ENCODE peak calls at places on chromosome 19, in ten cellular contexts. One of them, this sample, is unnamed. For H3K4me1, the result is how much of the 10 kb centered on the place peaks cover.

GRCh38 chr19:30757836-30758617 is 385.8 kb downstream of the ZNF536 start:
- DNase-seq in body of pancreas: no peak
- DNase-seq in PC-9: no peak
- DNase-seq in transverse colon: no peak
- DNase-seq in Peyer's patch: no peak
- DNase-seq in right cardiac atrium: no peak
- DNase-seq in mesendoderm: no peak
- DNase-seq in hepatocyte: no peak
- DNase-seq in iPS DF 6.9: no peak
- DNase-seq in thoracic aorta: no peak
- DNase-seq in this sample: no peak

GRCh38 chr19:28307460-28307859 is 905.5 kb downstream of the UQCRFS1 start:
- DNase-seq in body of pancreas: no peak
- DNase-seq in PC-9: no peak
- DNase-seq in transverse colon: no peak
- DNase-seq in Peyer's patch: no peak
- DNase-seq in right cardiac atrium: no peak
- DNase-seq in mesendoderm: no peak
- DNase-seq in hepatocyte: no peak
- DNase-seq in iPS DF 6.9: no peak
- DNase-seq in thoracic aorta: no peak
- DNase-seq in this sample: no peak

GRCh38 chr19:23203841-23204344 is 46.3 kb downstream of the ZNF724 start:
- DNase-seq in body of pancreas: no peak
- DNase-seq in PC-9: no peak
- DNase-seq in transverse colon: no peak
- DNase-seq in Peyer's patch: no peak
- DNase-seq in right cardiac atrium: peak
- DNase-seq in mesendoderm: no peak
- DNase-seq in hepatocyte: no peak
- DNase-seq in iPS DF 6.9: no peak
- DNase-seq in thoracic aorta: no peak
- DNase-seq in this sample: no peak

GRCh38 chr19:19635313-19635702 is 7.3 kb upstream of the LPAR2 start:
- DNase-seq in body of pancreas: no peak
- DNase-seq in PC-9: no peak
- DNase-seq in transverse colon: no peak
- DNase-seq in Peyer's patch: no peak
- DNase-seq in right cardiac atrium: no peak
- DNase-seq in mesendoderm: no peak
- DNase-seq in hepatocyte: no peak
- DNase-seq in iPS DF 6.9: no peak
- DNase-seq in thoracic aorta: no peak
- DNase-seq in this sample: no peak

GRCh38 chr19:1942078-1942933 is 1.3 kb downstream of the CSNK1G2 start:
- DNase-seq in body of pancreas: peak
- DNase-seq in PC-9: peak
- DNase-seq in transverse colon: peak
- DNase-seq in Peyer's patch: peak
- DNase-seq in right cardiac atrium: peak
- DNase-seq in mesendoderm: peak
- DNase-seq in hepatocyte: peak
- DNase-seq in iPS DF 6.9: no peak
- DNase-seq in thoracic aorta: no peak
- DNase-seq in this sample: peak

GRCh38 chr19:2307518-2308012 is 389 bp downstream of the LINGO3 start:
- DNase-seq in body of pancreas: no peak
- DNase-seq in PC-9: no peak
- DNase-seq in transverse colon: no peak
- DNase-seq in Peyer's patch: no peak
- DNase-seq in right cardiac atrium: no peak
- DNase-seq in mesendoderm: no peak
- DNase-seq in hepatocyte: no peak
- DNase-seq in iPS DF 6.9: no peak
- DNase-seq in thoracic aorta: no peak
- DNase-seq in this sample: no peak

GRCh38 chr19:1882089-1882785 is 3.1 kb downstream of the ABHD17A start:
- DNase-seq in body of pancreas: no peak
- DNase-seq in PC-9: no peak
- DNase-seq in transverse colon: peak
- DNase-seq in Peyer's patch: peak
- DNase-seq in right cardiac atrium: no peak
- DNase-seq in mesendoderm: no peak
- DNase-seq in hepatocyte: no peak
- DNase-seq in iPS DF 6.9: no peak
- DNase-seq in thoracic aorta: no peak
- DNase-seq in this sample: peak

GRCh38 chr19:4709440-4710280 is 14.0 kb downstream of the DPP9 start:
- DNase-seq in body of pancreas: peak
- DNase-seq in PC-9: no peak
- DNase-seq in transverse colon: no peak
- DNase-seq in Peyer's patch: no peak
- DNase-seq in right cardiac atrium: peak
- DNase-seq in mesendoderm: no peak
- DNase-seq in hepatocyte: no peak
- DNase-seq in iPS DF 6.9: no peak
- DNase-seq in thoracic aorta: no peak
- DNase-seq in this sample: no peak

GRCh38 chr19:28468701-28469459 is 744.1 kb downstream of the UQCRFS1 start:
- DNase-seq in body of pancreas: peak
- DNase-seq in PC-9: no peak
- DNase-seq in transverse colon: peak
- DNase-seq in Peyer's patch: peak
- DNase-seq in right cardiac atrium: no peak
- DNase-seq in mesendoderm: peak
- DNase-seq in hepatocyte: peak
- DNase-seq in iPS DF 6.9: no peak
- DNase-seq in thoracic aorta: no peak
- DNase-seq in this sample: peak

GRCh38 chr19:18961767-18962423 is 20.9 kb upstream of the HOMER3 start:
- DNase-seq in body of pancreas: no peak
- DNase-seq in PC-9: no peak
- DNase-seq in transverse colon: no peak
- DNase-seq in Peyer's patch: no peak
- DNase-seq in right cardiac atrium: no peak
- DNase-seq in mesendoderm: peak
- DNase-seq in hepatocyte: peak
- DNase-seq in iPS DF 6.9: peak
- DNase-seq in thoracic aorta: no peak
- DNase-seq in this sample: no peak

GRCh38 chr19:12796146-12797071 is 5.1 kb downstream of the JUNB start:
- DNase-seq in body of pancreas: peak
- DNase-seq in PC-9: peak
- DNase-seq in transverse colon: peak
- DNase-seq in Peyer's patch: peak
- DNase-seq in right cardiac atrium: peak
- DNase-seq in mesendoderm: peak
- DNase-seq in hepatocyte: peak
- DNase-seq in iPS DF 6.9: peak
- DNase-seq in thoracic aorta: no peak
- DNase-seq in this sample: peak

GRCh38 chr19:51158474-51159129 is 16.5 kb downstream of the SIGLEC7 start:
- DNase-seq in body of pancreas: peak
- DNase-seq in PC-9: peak
- DNase-seq in transverse colon: peak
- DNase-seq in Peyer's patch: peak
- DNase-seq in right cardiac atrium: peak
- DNase-seq in mesendoderm: peak
- DNase-seq in hepatocyte: peak
- DNase-seq in iPS DF 6.9: peak
- DNase-seq in thoracic aorta: no peak
- DNase-seq in this sample: peak

GRCh38 chr19:55641376-55642152 is 762 bp downstream of the ZNF580 start:
- DNase-seq in body of pancreas: no peak
- DNase-seq in PC-9: no peak
- DNase-seq in transverse colon: no peak
- DNase-seq in Peyer's patch: no peak
- DNase-seq in right cardiac atrium: no peak
- DNase-seq in mesendoderm: peak
- DNase-seq in hepatocyte: no peak
- DNase-seq in iPS DF 6.9: no peak
- DNase-seq in thoracic aorta: no peak
- DNase-seq in this sample: no peak

GRCh38 chr19:46470376-46470775 is 987 bp downstream of the PNMA8A start:
- DNase-seq in body of pancreas: no peak
- DNase-seq in PC-9: no peak
- DNase-seq in transverse colon: no peak
- DNase-seq in Peyer's patch: no peak
- DNase-seq in right cardiac atrium: no peak
- DNase-seq in mesendoderm: no peak
- DNase-seq in hepatocyte: no peak
- DNase-seq in iPS DF 6.9: no peak
- DNase-seq in thoracic aorta: no peak
- DNase-seq in this sample: no peak
- H3K27ac ChIP-seq in body of pancreas: no peak
- H3K27ac ChIP-seq in PC-9: no peak
- H3K27ac ChIP-seq in transverse colon: no peak
- H3K27ac ChIP-seq in Peyer's patch: no peak
- H3K27ac ChIP-seq in right cardiac atrium: no peak
- H3K27ac ChIP-seq in mesendoderm: no peak
- H3K27ac ChIP-seq in hepatocyte: no peak
- H3K27ac ChIP-seq in iPS DF 6.9: no peak
- H3K27ac ChIP-seq in thoracic aorta: peak
- H3K27ac ChIP-seq in this sample: no peak

GRCh38 chr19:413756-414420 is 4.9 kb upstream of the C2CD4C start:
- DNase-seq in body of pancreas: no peak
- DNase-seq in PC-9: no peak
- DNase-seq in transverse colon: no peak
- DNase-seq in Peyer's patch: no peak
- DNase-seq in right cardiac atrium: no peak
- DNase-seq in mesendoderm: no peak
- DNase-seq in hepatocyte: no peak
- DNase-seq in iPS DF 6.9: no peak
- DNase-seq in thoracic aorta: no peak
- DNase-seq in this sample: no peak
- H3K4me1 ChIP-seq in body of pancreas: under half
- H3K4me1 ChIP-seq in PC-9: under half
- H3K4me1 ChIP-seq in transverse colon: under half
- H3K4me1 ChIP-seq in Peyer's patch: under half
- H3K4me1 ChIP-seq in right cardiac atrium: under half
- H3K4me1 ChIP-seq in mesendoderm: under half
- H3K4me1 ChIP-seq in hepatocyte: under half
- H3K4me1 ChIP-seq in iPS DF 6.9: under half
- H3K4me1 ChIP-seq in thoracic aorta: under half
- H3K4me1 ChIP-seq in this sample: under half

DNA sequence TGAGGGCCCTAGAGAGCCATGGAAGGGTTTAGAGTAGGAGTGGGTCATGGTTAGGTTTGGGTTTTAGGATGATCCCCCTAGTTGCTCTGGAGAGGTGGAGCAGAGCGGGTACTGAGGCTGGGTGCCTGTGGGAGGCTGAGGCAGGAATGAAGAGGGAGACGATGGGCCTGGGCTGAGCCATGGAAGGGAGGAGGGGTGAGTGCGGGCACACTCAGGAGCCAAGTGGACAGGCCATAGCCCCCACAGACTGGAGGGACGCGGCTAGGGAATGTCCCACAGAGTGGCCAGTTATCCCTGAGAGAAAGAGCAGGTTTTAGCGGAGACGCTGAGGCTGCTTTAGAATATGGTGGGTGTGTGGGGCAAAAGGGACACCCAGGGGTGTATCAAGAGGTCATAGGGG is 6.0 kb upstream of the CATSPERG start:
- DNase-seq in body of pancreas: no peak
- DNase-seq in PC-9: no peak
- DNase-seq in transverse colon: no peak
- DNase-seq in Peyer's patch: no peak
- DNase-seq in right cardiac atrium: no peak
- DNase-seq in mesendoderm: no peak
- DNase-seq in hepatocyte: no peak
- DNase-seq in iPS DF 6.9: no peak
- DNase-seq in thoracic aorta: no peak
- DNase-seq in this sample: no peak
- H3K4me3 ChIP-seq in body of pancreas: no peak
- H3K4me3 ChIP-seq in PC-9: no peak
- H3K4me3 ChIP-seq in transverse colon: no peak
- H3K4me3 ChIP-seq in Peyer's patch: no peak
- H3K4me3 ChIP-seq in right cardiac atrium: no peak
- H3K4me3 ChIP-seq in mesendoderm: no peak
- H3K4me3 ChIP-seq in hepatocyte: no peak
- H3K4me3 ChIP-seq in iPS DF 6.9: no peak
- H3K4me3 ChIP-seq in thoracic aorta: no peak
- H3K4me3 ChIP-seq in this sample: no peak

GRCh38 chr19:44690131-44690440 is 8.9 kb upstream of the CEACAM16 start:
- DNase-seq in body of pancreas: no peak
- DNase-seq in PC-9: no peak
- DNase-seq in transverse colon: no peak
- DNase-seq in Peyer's patch: no peak
- DNase-seq in right cardiac atrium: no peak
- DNase-seq in mesendoderm: no peak
- DNase-seq in hepatocyte: no peak
- DNase-seq in iPS DF 6.9: no peak
- DNase-seq in thoracic aorta: no peak
- DNase-seq in this sample: no peak

GRCh38 chr19:44687898-44688297 is 11.1 kb upstream of the CEACAM16 start:
- DNase-seq in body of pancreas: no peak
- DNase-seq in PC-9: no peak
- DNase-seq in transverse colon: no peak
- DNase-seq in Peyer's patch: no peak
- DNase-seq in right cardiac atrium: no peak
- DNase-seq in mesendoderm: no peak
- DNase-seq in hepatocyte: no peak
- DNase-seq in iPS DF 6.9: no peak
- DNase-seq in thoracic aorta: no peak
- DNase-seq in this sample: no peak

GRCh38 chr19:44689290-44690130 is 9.4 kb upstream of the CEACAM16 start:
- DNase-seq in body of pancreas: peak
- DNase-seq in PC-9: peak
- DNase-seq in transverse colon: peak
- DNase-seq in Peyer's patch: peak
- DNase-seq in right cardiac atrium: peak
- DNase-seq in mesendoderm: peak
- DNase-seq in hepatocyte: peak
- DNase-seq in iPS DF 6.9: peak
- DNase-seq in thoracic aorta: peak
- DNase-seq in this sample: peak

GRCh38 chr19:44694184-44694579 is 4.8 kb upstream of the CEACAM16 start:
- DNase-seq in body of pancreas: no peak
- DNase-seq in PC-9: no peak
- DNase-seq in transverse colon: no peak
- DNase-seq in Peyer's patch: no peak
- DNase-seq in right cardiac atrium: peak
- DNase-seq in mesendoderm: peak
- DNase-seq in hepatocyte: no peak
- DNase-seq in iPS DF 6.9: no peak
- DNase-seq in thoracic aorta: no peak
- DNase-seq in this sample: no peak

GRCh38 chr19:44692379-44692721 is 6.6 kb upstream of the CEACAM16 start:
- DNase-seq in body of pancreas: peak
- DNase-seq in PC-9: no peak
- DNase-seq in transverse colon: no peak
- DNase-seq in Peyer's patch: no peak
- DNase-seq in right cardiac atrium: no peak
- DNase-seq in mesendoderm: no peak
- DNase-seq in hepatocyte: no peak
- DNase-seq in iPS DF 6.9: no peak
- DNase-seq in thoracic aorta: no peak
- DNase-seq in this sample: no peak
- H3K27ac ChIP-seq in body of pancreas: peak
- H3K27ac ChIP-seq in PC-9: peak
- H3K27ac ChIP-seq in transverse colon: peak
- H3K27ac ChIP-seq in Peyer's patch: peak
- H3K27ac ChIP-seq in right cardiac atrium: peak
- H3K27ac ChIP-seq in mesendoderm: no peak
- H3K27ac ChIP-seq in hepatocyte: peak
- H3K27ac ChIP-seq in iPS DF 6.9: no peak
- H3K27ac ChIP-seq in thoracic aorta: peak
- H3K27ac ChIP-seq in this sample: peak